ENCODE peak calls at places on chromosomes 12 and 14, in six cellular contexts. One of them, this sample, is unnamed.

GRCh38 chr14:39492267-39492666 is 60.0 kb upstream of the FBXO33 start:
- DNase-seq in fibroblast of lung: peak
- DNase-seq in IMR-90: peak
- DNase-seq in fibroblast of the aortic adventitia: peak
- DNase-seq in PC-9: no peak
- DNase-seq in right atrium auricular region: no peak
- DNase-seq in this sample: peak

GRCh38 chr14:69335421-69335820 is 62.7 kb downstream of the ERH start:
- DNase-seq in fibroblast of lung: peak
- DNase-seq in IMR-90: peak
- DNase-seq in fibroblast of the aortic adventitia: peak
- DNase-seq in PC-9: peak
- DNase-seq in right atrium auricular region: no peak
- DNase-seq in this sample: no peak

GRCh38 chr12:129203456-129203855 is 350.2 kb downstream of the GLT1D1 start:
- DNase-seq in fibroblast of lung: no peak
- DNase-seq in IMR-90: no peak
- DNase-seq in fibroblast of the aortic adventitia: no peak
- DNase-seq in PC-9: no peak
- DNase-seq in right atrium auricular region: no peak
- DNase-seq in this sample: no peak

GRCh38 chr12:95218852-95219171 is 1.2 kb downstream of the VEZT start:
- DNase-seq in fibroblast of lung: no peak
- DNase-seq in IMR-90: no peak
- DNase-seq in fibroblast of the aortic adventitia: no peak
- DNase-seq in PC-9: no peak
- DNase-seq in right atrium auricular region: no peak
- DNase-seq in this sample: no peak

GRCh38 chr14:85093631-85094330 is 436.2 kb upstream of the FLRT2 start:
- DNase-seq in fibroblast of lung: peak
- DNase-seq in IMR-90: peak
- DNase-seq in fibroblast of the aortic adventitia: peak
- DNase-seq in PC-9: no peak
- DNase-seq in right atrium auricular region: no peak
- DNase-seq in this sample: peak

GRCh38 chr12:1552978-1553471 is 41.4 kb downstream of the FBXL14 start:
- DNase-seq in fibroblast of lung: no peak
- DNase-seq in IMR-90: peak
- DNase-seq in fibroblast of the aortic adventitia: no peak
- DNase-seq in PC-9: peak
- DNase-seq in right atrium auricular region: no peak
- DNase-seq in this sample: peak

GRCh38 chr12:125263385-125263784 is 198.2 kb downstream of the AACS start:
- DNase-seq in fibroblast of lung: no peak
- DNase-seq in IMR-90: no peak
- DNase-seq in fibroblast of the aortic adventitia: no peak
- DNase-seq in PC-9: no peak
- DNase-seq in right atrium auricular region: no peak
- DNase-seq in this sample: no peak

GRCh38 chr12:8698132-8698829 is 490 bp downstream of the RIMKLB start:
- DNase-seq in fibroblast of lung: peak
- DNase-seq in IMR-90: peak
- DNase-seq in fibroblast of the aortic adventitia: peak
- DNase-seq in PC-9: no peak
- DNase-seq in right atrium auricular region: no peak
- DNase-seq in this sample: peak

GRCh38 chr12:85644508-85644907 is 191.7 kb downstream of the RASSF9 start:
- DNase-seq in fibroblast of lung: no peak
- DNase-seq in IMR-90: peak
- DNase-seq in fibroblast of the aortic adventitia: no peak
- DNase-seq in PC-9: no peak
- DNase-seq in right atrium auricular region: no peak
- DNase-seq in this sample: no peak

GRCh38 chr12:121946313-121947025 is 28.1 kb downstream of the CFAP251 start:
- DNase-seq in fibroblast of lung: no peak
- DNase-seq in IMR-90: no peak
- DNase-seq in fibroblast of the aortic adventitia: no peak
- DNase-seq in PC-9: no peak
- DNase-seq in right atrium auricular region: no peak
- DNase-seq in this sample: no peak

GRCh38 chr14:100891501-100892445 is 11.7 kb downstream of the RTL1 start:
- DNase-seq in fibroblast of lung: no peak
- DNase-seq in IMR-90: no peak
- DNase-seq in fibroblast of the aortic adventitia: no peak
- DNase-seq in PC-9: no peak
- DNase-seq in right atrium auricular region: no peak
- DNase-seq in this sample: no peak

GRCh38 chr12:126493366-126494108 is 1428.3 kb downstream of the AACS start:
- DNase-seq in fibroblast of lung: peak
- DNase-seq in IMR-90: no peak
- DNase-seq in fibroblast of the aortic adventitia: peak
- DNase-seq in PC-9: peak
- DNase-seq in right atrium auricular region: no peak
- DNase-seq in this sample: no peak

GRCh38 chr14:96054661-96055060 is 15.5 kb downstream of the C14orf132 start:
- DNase-seq in fibroblast of lung: no peak
- DNase-seq in IMR-90: no peak
- DNase-seq in fibroblast of the aortic adventitia: no peak
- DNase-seq in PC-9: no peak
- DNase-seq in right atrium auricular region: no peak
- DNase-seq in this sample: no peak

GRCh38 chr12:11863478-11863906 is 207.2 kb upstream of the BCL2L14 start:
- DNase-seq in fibroblast of lung: peak
- DNase-seq in IMR-90: no peak
- DNase-seq in fibroblast of the aortic adventitia: peak
- DNase-seq in PC-9: no peak
- DNase-seq in right atrium auricular region: peak
- DNase-seq in this sample: peak

GRCh38 chr12:20865873-20866272 is 55.4 kb downstream of the SLCO1B3 start:
- DNase-seq in fibroblast of lung: peak
- DNase-seq in IMR-90: no peak
- DNase-seq in fibroblast of the aortic adventitia: peak
- DNase-seq in PC-9: no peak
- DNase-seq in right atrium auricular region: no peak
- DNase-seq in this sample: no peak

GRCh38 chr12:90908465-90908864 is 46.5 kb downstream of the CCER1 start:
- DNase-seq in fibroblast of lung: peak
- DNase-seq in IMR-90: peak
- DNase-seq in fibroblast of the aortic adventitia: peak
- DNase-seq in PC-9: no peak
- DNase-seq in right atrium auricular region: no peak
- DNase-seq in this sample: peak

GRCh38 chr14:75711134-75711795 is 50.2 kb downstream of the TTLL5 start:
- DNase-seq in fibroblast of lung: peak
- DNase-seq in IMR-90: peak
- DNase-seq in fibroblast of the aortic adventitia: peak
- DNase-seq in PC-9: peak
- DNase-seq in right atrium auricular region: no peak
- DNase-seq in this sample: peak

GRCh38 chr14:105470812-105471771 is 3.5 kb upstream of the CRIP2 start:
- DNase-seq in fibroblast of lung: no peak
- DNase-seq in IMR-90: no peak
- DNase-seq in fibroblast of the aortic adventitia: no peak
- DNase-seq in PC-9: no peak
- DNase-seq in right atrium auricular region: no peak
- DNase-seq in this sample: no peak

GRCh38 chr12:57010627-57011224 is 4.4 kb upstream of the ZBTB39 start:
- DNase-seq in fibroblast of lung: no peak
- DNase-seq in IMR-90: no peak
- DNase-seq in fibroblast of the aortic adventitia: no peak
- DNase-seq in PC-9: no peak
- DNase-seq in right atrium auricular region: no peak
- DNase-seq in this sample: no peak

GRCh38 chr12:51884676-51885229 is 3.1 kb upstream of the ANKRD33 start:
- DNase-seq in fibroblast of lung: no peak
- DNase-seq in IMR-90: peak
- DNase-seq in fibroblast of the aortic adventitia: no peak
- DNase-seq in PC-9: peak
- DNase-seq in right atrium auricular region: no peak
- DNase-seq in this sample: no peak

GRCh38 chr12:115749071-115749470 is 528.4 kb downstream of the MED13L start:
- DNase-seq in fibroblast of lung: no peak
- DNase-seq in IMR-90: no peak
- DNase-seq in fibroblast of the aortic adventitia: no peak
- DNase-seq in PC-9: no peak
- DNase-seq in right atrium auricular region: no peak
- DNase-seq in this sample: peak

GRCh38 chr14:103123128-103123633 is at the start of gene TNFAIP2:
- DNase-seq in fibroblast of lung: no peak
- DNase-seq in IMR-90: no peak
- DNase-seq in fibroblast of the aortic adventitia: peak
- DNase-seq in PC-9: peak
- DNase-seq in right atrium auricular region: peak
- DNase-seq in this sample: peak

GRCh38 chr14:100410056-100410565 is 87.0 kb downstream of the SLC25A47 start:
- DNase-seq in fibroblast of lung: peak
- DNase-seq in IMR-90: peak
- DNase-seq in fibroblast of the aortic adventitia: no peak
- DNase-seq in PC-9: no peak
- DNase-seq in right atrium auricular region: no peak
- DNase-seq in this sample: no peak

GRCh38 chr12:15208140-15208539 is 13.1 kb downstream of the RERG start:
- DNase-seq in fibroblast of lung: no peak
- DNase-seq in IMR-90: no peak
- DNase-seq in fibroblast of the aortic adventitia: peak
- DNase-seq in PC-9: no peak
- DNase-seq in right atrium auricular region: no peak
- DNase-seq in this sample: peak
- TF ChIP-seq CTCF in fibroblast of lung: peak
- TF ChIP-seq CTCF in IMR-90: peak
- TF ChIP-seq CTCF in fibroblast of the aortic adventitia: peak
- TF ChIP-seq CTCF in PC-9: peak
- TF ChIP-seq CTCF in right atrium auricular region: no peak
- TF ChIP-seq CTCF in this sample: peak

DNA sequence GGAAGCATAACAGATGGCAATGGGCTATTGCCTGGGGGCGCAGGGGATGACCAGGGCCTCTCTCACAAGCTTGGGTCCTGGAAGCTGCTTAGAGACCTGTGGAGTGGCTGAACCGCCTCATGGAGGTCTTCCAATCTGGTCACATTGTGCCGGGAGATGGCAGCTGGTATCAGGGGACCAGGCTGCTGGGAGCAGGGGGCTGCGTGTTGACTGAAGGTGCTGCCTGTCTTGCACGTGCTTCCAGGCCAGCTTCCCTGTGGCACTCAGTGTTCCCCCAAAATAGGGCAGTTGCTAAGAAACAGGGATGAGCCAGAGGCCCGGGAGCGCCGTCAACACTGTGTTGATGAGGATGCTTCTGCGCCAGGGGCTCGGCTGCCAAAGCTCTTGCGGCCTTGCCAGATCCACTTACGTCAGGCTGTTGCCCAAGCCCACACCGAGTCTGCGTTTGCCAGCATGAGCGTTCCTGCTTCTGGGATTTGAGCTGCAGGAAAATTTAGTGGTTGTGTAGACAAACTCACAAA is 39.8 kb downstream of the ELK3 start:
- DNase-seq in fibroblast of lung: peak
- DNase-seq in IMR-90: peak
- DNase-seq in fibroblast of the aortic adventitia: peak
- DNase-seq in PC-9: no peak
- DNase-seq in right atrium auricular region: peak
- DNase-seq in this sample: peak
- H3K4me3 ChIP-seq in fibroblast of lung: no peak
- H3K4me3 ChIP-seq in IMR-90: no peak
- H3K4me3 ChIP-seq in fibroblast of the aortic adventitia: no peak
- H3K4me3 ChIP-seq in PC-9: no peak
- H3K4me3 ChIP-seq in right atrium auricular region: no peak
- H3K4me3 ChIP-seq in this sample: no peak

GRCh38 chr12:116919247-116919671 is 8.5 kb downstream of the FBXW8 start:
- DNase-seq in fibroblast of lung: no peak
- DNase-seq in IMR-90: no peak
- DNase-seq in fibroblast of the aortic adventitia: no peak
- DNase-seq in PC-9: no peak
- DNase-seq in right atrium auricular region: no peak
- DNase-seq in this sample: no peak

GRCh38 chr12:116916122-116916521 is 5.4 kb downstream of the FBXW8 start:
- DNase-seq in fibroblast of lung: peak
- DNase-seq in IMR-90: peak
- DNase-seq in fibroblast of the aortic adventitia: peak
- DNase-seq in PC-9: peak
- DNase-seq in right atrium auricular region: no peak
- DNase-seq in this sample: peak

GRCh38 chr12:116918464-116918863 is 7.7 kb downstream of the FBXW8 start:
- DNase-seq in fibroblast of lung: no peak
- DNase-seq in IMR-90: no peak
- DNase-seq in fibroblast of the aortic adventitia: no peak
- DNase-seq in PC-9: no peak
- DNase-seq in right atrium auricular region: no peak
- DNase-seq in this sample: no peak

GRCh38 chr12:116915326-116915725 is 4.6 kb downstream of the FBXW8 start:
- DNase-seq in fibroblast of lung: no peak
- DNase-seq in IMR-90: no peak
- DNase-seq in fibroblast of the aortic adventitia: no peak
- DNase-seq in PC-9: no peak
- DNase-seq in right atrium auricular region: no peak
- DNase-seq in this sample: no peak

DNA sequence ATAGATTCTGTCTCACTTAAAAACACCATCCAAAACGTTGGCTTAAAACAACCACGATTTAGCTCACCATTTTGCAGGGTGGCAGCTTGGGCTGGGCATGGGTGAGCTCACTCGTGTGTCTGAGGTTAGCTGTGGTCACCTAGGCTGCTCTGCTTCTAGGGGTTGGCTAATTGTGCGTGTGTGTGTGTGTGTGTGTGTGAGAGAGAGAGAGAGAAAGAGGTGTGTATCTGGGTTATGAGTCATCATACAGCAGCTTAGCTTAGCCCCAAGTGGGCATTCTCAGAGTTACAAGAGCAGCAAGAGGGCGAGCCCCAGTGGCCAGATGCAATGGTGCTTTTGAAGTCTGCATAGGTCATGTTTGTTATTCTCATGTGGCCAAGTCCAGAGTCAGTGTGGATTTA is 6.0 kb downstream of the FBXW8 start:
- DNase-seq in fibroblast of lung: peak
- DNase-seq in IMR-90: peak
- DNase-seq in fibroblast of the aortic adventitia: peak
- DNase-seq in PC-9: peak
- DNase-seq in right atrium auricular region: no peak
- DNase-seq in this sample: peak
- TF ChIP-seq CTCF in fibroblast of lung: no peak
- TF ChIP-seq CTCF in IMR-90: peak
- TF ChIP-seq CTCF in fibroblast of the aortic adventitia: peak
- TF ChIP-seq CTCF in PC-9: peak
- TF ChIP-seq CTCF in right atrium auricular region: no peak
- TF ChIP-seq CTCF in this sample: peak

DNA sequence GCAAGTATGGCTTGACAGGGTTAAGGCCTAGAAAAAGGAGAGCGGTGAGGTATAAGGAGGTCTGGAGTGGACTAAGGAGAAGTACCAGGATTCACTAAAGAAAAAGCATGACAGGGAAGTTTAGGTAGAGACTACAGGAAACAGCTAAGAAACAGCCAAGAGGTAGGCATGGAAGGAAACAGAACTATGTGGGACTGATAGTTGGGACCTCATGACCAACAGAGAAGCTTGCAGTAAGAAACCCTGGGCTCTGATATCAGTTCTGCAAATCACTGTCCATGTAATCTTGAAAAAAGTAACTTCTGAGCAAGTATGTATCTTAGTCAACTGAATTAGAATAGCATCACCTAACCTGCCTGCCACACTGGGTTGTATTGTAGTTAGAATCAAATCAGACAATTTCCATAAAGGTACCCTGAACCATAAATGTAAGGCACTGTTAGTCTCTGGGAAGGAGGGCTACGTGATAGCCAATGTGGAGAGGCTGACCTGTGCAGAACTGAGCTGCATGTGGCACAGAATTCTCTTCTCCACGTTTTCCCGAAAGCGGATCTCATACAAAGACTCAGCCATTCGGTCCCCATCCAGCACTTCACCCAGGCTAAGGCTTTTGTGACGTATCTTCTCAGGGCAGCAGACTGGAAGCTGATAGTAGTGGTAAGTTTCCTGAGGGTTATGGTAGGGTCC is 912 bp downstream of the TM9SF1 start:
- DNase-seq in fibroblast of lung: no peak
- DNase-seq in IMR-90: no peak
- DNase-seq in fibroblast of the aortic adventitia: no peak
- DNase-seq in PC-9: no peak
- DNase-seq in right atrium auricular region: no peak
- DNase-seq in this sample: no peak
- H3K4me3 ChIP-seq in fibroblast of lung: peak
- H3K4me3 ChIP-seq in IMR-90: peak
- H3K4me3 ChIP-seq in fibroblast of the aortic adventitia: peak
- H3K4me3 ChIP-seq in PC-9: peak
- H3K4me3 ChIP-seq in right atrium auricular region: peak
- H3K4me3 ChIP-seq in this sample: peak

This sample was measured in AG10803.